ENCODE peak calls at places on chromosomes 7 and 10, in eight cellular contexts. J is LNCaP clone FGC, A is WERI-Rb-1, R is cardiac muscle cell, G is neural progenitor cell, D is fibroblast of the aortic adventitia, X is mammary epithelial cell, L is right atrium auricular region. P is an unnamed sample.
A peak's percentile ranks its signal among the peaks of the same experiment; 100 is the strongest.

GRCh38 chr10:49187950-49188761 is at the start of gene TMEM273:
- DNase-seq in L (peak; percentile 84), X (no peak), R (no peak), J (no peak), A (no peak), D (no peak), G (peak; percentile 65), P (no peak)

GRCh38 chr10:121788115-121788514 is 139.7 kb downstream of the ATE1 start:
- DNase-seq in L (no peak), G (no peak), A (no peak), J (no peak), X (peak; percentile 36), D (peak; percentile 4), R (no peak), P (peak; percentile 59)

GRCh38 chr7:46319841-46320240 is 398.8 kb upstream of the IGFBP3 start:
- DNase-seq in D (peak; percentile 19), G (no peak), R (no peak), L (no peak), A (no peak), X (peak; percentile 28), J (no peak), P (peak; percentile 11)

GRCh38 chr7:87420173-87420572 is 55.3 kb downstream of the ABCB4 start:
- DNase-seq in G (no peak), A (no peak), D (no peak), X (no peak), J (no peak), R (no peak), L (no peak), P (no peak)

GRCh38 chr10:79316671-79317431 is 30.4 kb upstream of the PPIF start:
- DNase-seq in A (no peak), G (no peak), L (no peak), D (no peak), J (no peak), R (no peak), X (no peak), P (no peak)

GRCh38 chr7:134167250-134167649 is 40.1 kb downstream of the LRGUK start:
- DNase-seq in G (no peak), J (no peak), L (no peak), D (no peak), X (no peak), A (no peak), R (no peak), P (no peak)

GRCh38 chr7:140068033-140068432 is 5.3 kb upstream of the PARP12 start:
- DNase-seq in X (no peak), G (no peak), R (no peak), A (no peak), L (no peak), D (no peak), J (no peak), P (no peak)

GRCh38 chr10:112587709-112588108 is 140.7 kb downstream of the VTI1A start:
- DNase-seq in X (no peak), G (no peak), A (no peak), D (no peak), L (no peak), R (no peak), J (no peak), P (no peak)

GRCh38 chr7:147639037-147639436 is 951.5 kb upstream of the C7orf33 start:
- DNase-seq in G (peak; percentile 6), X (no peak), L (no peak), J (no peak), A (no peak), R (no peak), D (no peak), P (no peak)

GRCh38 chr7:150986099-150986512 is 4.7 kb upstream of the NOS3 start:
- DNase-seq in J (no peak), R (peak; percentile 87), D (peak; percentile 48), L (no peak), G (peak; percentile 85), X (peak; percentile 38), A (peak; percentile 82), P (peak; percentile 60)

GRCh38 chr7:111558948-111559347 is 3.3 kb downstream of the IMMP2L start:
- DNase-seq in A (no peak), G (no peak), X (no peak), L (no peak), D (peak; percentile 23), R (no peak), J (no peak), P (no peak)

GRCh38 chr7:75650062-75650461 is 88.7 kb downstream of the HIP1 start:
- DNase-seq in D (no peak), L (no peak), A (no peak), X (no peak), G (peak; percentile 64), R (peak; percentile 57), J (no peak), P (no peak)

GRCh38 chr10:119608316-119609155 is 11.8 kb upstream of the TIAL1 start:
- DNase-seq in D (peak; percentile 44), G (peak; percentile 63), A (peak; percentile 74), X (peak; percentile 38), J (no peak), L (peak; percentile 58), R (peak; percentile 56), P (peak; percentile 63)

GRCh38 chr10:75043256-75044121 is 68.0 kb upstream of the SAMD8 start:
- DNase-seq in G (peak; percentile 4), D (no peak), X (no peak), J (no peak), L (no peak), A (no peak), R (no peak), P (no peak)

GRCh38 chr7:138449580-138449979 is 10.5 kb upstream of the TRIM24 start:
- DNase-seq in D (no peak), G (peak; percentile 36), J (no peak), R (no peak), L (no peak), A (peak; percentile 53), X (no peak), P (no peak)

GRCh38 chr10:98675902-98676301 is 229.2 kb upstream of the HPS1 start:
- DNase-seq in D (no peak), R (no peak), A (no peak), L (no peak), X (no peak), G (peak; percentile 36), J (no peak), P (no peak)

GRCh38 chr7:4470246-4470645 is 211.8 kb upstream of the FOXK1 start:
- DNase-seq in A (no peak), D (no peak), X (no peak), J (no peak), G (peak; percentile 38), L (no peak), R (peak; percentile 2), P (no peak)

GRCh38 chr10:12412671-12413368 is 63.5 kb downstream of the CAMK1D start:
- DNase-seq in G (no peak), A (no peak), R (no peak), X (no peak), D (no peak), L (no peak), J (no peak), P (no peak)

GRCh38 chr10:18179901-18180300 is 39.7 kb downstream of the CACNB2 start:
- DNase-seq in J (peak; percentile 62), R (peak; percentile 77), L (no peak), G (no peak), A (no peak), D (peak; percentile 85), X (no peak), P (no peak)

GRCh38 chr7:99038086-99038855 is 105.6 kb downstream of the SMURF1 start:
- DNase-seq in J (no peak), L (no peak), R (no peak), X (no peak), A (no peak), D (no peak), G (no peak), P (no peak)

GRCh38 chr7:99042957-99043356 is 101.0 kb downstream of the SMURF1 start:
- DNase-seq in D (peak; percentile 19), L (no peak), J (no peak), R (no peak), G (no peak), X (no peak), A (no peak), P (no peak)

GRCh38 chr7:99039384-99039891 is 104.5 kb downstream of the SMURF1 start:
- DNase-seq in G (no peak), D (no peak), X (no peak), A (no peak), L (no peak), J (no peak), R (no peak), P (no peak)

GRCh38 chr7:99040104-99040958 is 103.6 kb downstream of the SMURF1 start:
- DNase-seq in X (peak; percentile 65), D (peak; percentile 89), A (peak; percentile 75), R (peak; percentile 93), G (peak; percentile 93), J (peak; percentile 53), L (peak; percentile 91), P (peak; percentile 84)

GRCh38 chr7:99041526-99041925 is 102.4 kb downstream of the SMURF1 start:
- DNase-seq in G (no peak), L (no peak), R (no peak), D (no peak), A (no peak), X (no peak), J (no peak), P (no peak)
- TF ChIP-seq CTCF in G (no peak), L (no peak), R (no peak), D (no peak), A (no peak), X (no peak), J (no peak), P (no peak)

GRCh38 chr7:20019757-20020432 is 197.3 kb downstream of the MACC1 start:
- DNase-seq in X (no peak), G (peak; percentile 4), J (no peak), D (no peak), A (no peak), L (no peak), R (no peak), P (no peak)
- H3K4me3 ChIP-seq in X (no peak overlapping the region), G (no peak overlapping the region), J (no peak overlapping the region), D (no peak overlapping the region), A (no peak overlapping the region), L (no peak overlapping the region), R (no peak overlapping the region), P (no peak overlapping the region)

GRCh38 chr7:41599760-41600159 is 103.1 kb downstream of the INHBA start:
- DNase-seq in L (no peak), A (peak; percentile 11), J (no peak), G (peak; percentile 56), D (no peak), R (no peak), X (no peak), P (no peak)
- TF ChIP-seq CTCF in L (no peak), A (no peak), J (no peak), G (peak; percentile 70), D (no peak), R (no peak), X (no peak), P (peak; percentile 22)

GRCh38 chr10:132252412-132252811 is 55.3 kb downstream of the STK32C start:
- DNase-seq in D (no peak), G (no peak), R (no peak), X (no peak), L (no peak), J (no peak), A (no peak), P (no peak)

GRCh38 chr10:132257271-132257670 is 50.5 kb downstream of the STK32C start:
- DNase-seq in X (peak; percentile 33), L (no peak), J (no peak), D (peak; percentile 11), G (no peak), A (no peak), R (no peak), P (no peak)

GRCh38 chr10:132255489-132256344 is 52.0 kb downstream of the STK32C start:
- DNase-seq in X (no peak), L (no peak), D (no peak), A (no peak), J (no peak), G (no peak), R (no peak), P (no peak)

GRCh38 chr10:132253092-132253687 is 54.6 kb downstream of the STK32C start:
- DNase-seq in R (no peak), A (no peak), X (no peak), D (no peak), L (no peak), G (no peak), J (no peak), P (no peak)

GRCh38 chr10:132254841-132255240 is 52.9 kb downstream of the STK32C start:
- DNase-seq in D (no peak), A (no peak), X (no peak), R (no peak), L (no peak), J (no peak), G (no peak), P (no peak)
- H3K4me3 ChIP-seq in D (no peak overlapping the region), A (no peak overlapping the region), X (no peak overlapping the region), R (no peak overlapping the region), L (no peak overlapping the region), J (no peak overlapping the region), G (no peak overlapping the region), P (no peak overlapping the region)